ENCODE peak calls at places on chromosome 21, in eight cellular contexts. Z is HCT116, I is right atrium auricular region, V is mesenchymal stem cell, X is lower lobe of right lung, F is small intestine, C is breast epithelium, J is caudate nucleus. R is an unnamed sample.

GRCh38 chr21:28832013-28832714 is 160.5 kb downstream of the LTN1 start:
- DNase-seq in I (no peak), J (no peak), X (no peak), C (no peak), F (peak), Z (no peak), V (peak), R (no peak)

GRCh38 chr21:33874161-33874560 is 41.4 kb downstream of the ATP5PO start:
- DNase-seq in J (no peak), Z (no peak), F (no peak), I (no peak), V (no peak), C (no peak), X (no peak), R (no peak)

GRCh38 chr21:32096411-32096810 is 182.4 kb downstream of the MIS18A start:
- DNase-seq in J (no peak), C (no peak), X (no peak), V (no peak), Z (peak), F (no peak), I (no peak), R (no peak)

GRCh38 chr21:17925000-17925610 is 105.9 kb upstream of the C21orf91 start:
- DNase-seq in C (no peak), I (no peak), X (no peak), J (no peak), Z (peak), V (peak), F (peak), R (no peak)

GRCh38 chr21:29018540-29018939 is 609 bp downstream of the RWDD2B start:
- DNase-seq in J (no peak), I (no peak), F (no peak), X (no peak), V (no peak), C (no peak), Z (no peak), R (no peak)

GRCh38 chr21:32641715-32642698 is 29.8 kb upstream of the CFAP298 start:
- DNase-seq in C (no peak), V (no peak), F (no peak), Z (no peak), J (no peak), I (no peak), X (no peak), R (no peak)

GRCh38 chr21:20570824-20571232 is 427.4 kb upstream of the NCAM2 start:
- DNase-seq in V (peak), Z (no peak), I (no peak), C (no peak), F (no peak), X (no peak), J (no peak), R (no peak)

GRCh38 chr21:43332872-43333300 is 94.0 kb downstream of the SIK1 start:
- DNase-seq in C (no peak), Z (no peak), J (no peak), V (peak), X (no peak), I (no peak), F (no peak), R (no peak)

GRCh38 chr21:31667141-31667540 is 7.6 kb downstream of the SOD1 start:
- DNase-seq in J (no peak), I (no peak), F (no peak), Z (no peak), C (no peak), X (no peak), V (no peak), R (no peak)

GRCh38 chr21:42660118-42660470 is 6.7 kb downstream of the PDE9A start:
- DNase-seq in J (no peak), I (no peak), Z (no peak), X (no peak), F (no peak), C (no peak), V (no peak), R (no peak)

GRCh38 chr21:39136711-39137110 is 46.5 kb downstream of the PSMG1 start:
- DNase-seq in X (no peak), F (no peak), C (no peak), V (peak), Z (no peak), J (no peak), I (no peak), R (no peak)

GRCh38 chr21:39014751-39015150 is 168.5 kb downstream of the PSMG1 start:
- DNase-seq in F (no peak), I (no peak), Z (no peak), X (no peak), J (no peak), C (no peak), V (peak), R (no peak)

GRCh38 chr21:32516729-32517649 is 68.3 kb downstream of the TCP10L start:
- DNase-seq in F (no peak), V (peak), Z (no peak), J (no peak), I (peak), C (no peak), X (no peak), R (no peak)

GRCh38 chr21:34021726-34022125 is 51.7 kb upstream of the MRPS6 start:
- DNase-seq in I (no peak), F (no peak), J (no peak), Z (no peak), V (no peak), C (no peak), X (no peak), R (no peak)

GRCh38 chr21:31530918-31531705 is 128.4 kb upstream of the SOD1 start:
- DNase-seq in I (no peak), Z (no peak), C (peak), X (no peak), V (no peak), F (no peak), J (no peak), R (no peak)

GRCh38 chr21:22438428-22439086 is 1440.3 kb downstream of the NCAM2 start:
- DNase-seq in I (no peak), Z (no peak), C (no peak), X (no peak), J (no peak), F (no peak), V (no peak), R (no peak)

GRCh38 chr21:37040212-37040611 is 32.7 kb downstream of the PIGP start:
- DNase-seq in X (no peak), F (no peak), I (no peak), Z (no peak), C (no peak), V (no peak), J (no peak), R (no peak)
- H3K27ac ChIP-seq in X (no peak), F (no peak), I (no peak), Z (no peak), C (no peak), V (no peak), J (no peak), R (no peak)

DNA sequence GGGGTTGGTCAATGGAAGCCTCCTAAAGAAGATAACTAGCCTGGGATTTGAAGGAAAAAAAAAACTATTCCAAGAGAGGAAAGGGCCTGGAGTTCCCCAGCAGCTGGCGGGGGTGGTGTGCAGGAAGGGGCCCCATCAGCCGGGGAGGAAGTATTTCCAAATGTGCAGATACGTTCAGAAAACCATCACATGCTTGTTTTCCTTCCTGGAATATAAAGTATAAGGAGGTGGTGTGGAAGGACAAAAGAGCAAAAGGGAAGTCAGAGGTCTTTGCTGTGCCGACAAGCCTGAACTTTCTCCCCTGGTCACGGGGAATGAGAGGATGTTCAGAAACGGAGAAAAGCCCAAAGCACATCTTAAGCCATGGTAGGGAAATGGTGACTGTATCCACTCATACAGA is 72.0 kb upstream of the BACE2 start:
- DNase-seq in X (no peak), F (no peak), Z (no peak), I (no peak), V (no peak), C (no peak), J (no peak), R (no peak)
- H3K27ac ChIP-seq in X (no peak), F (no peak), Z (no peak), I (no peak), V (no peak), C (no peak), J (no peak), R (no peak)

GRCh38 chr21:41659791-41660560 is 106.9 kb downstream of the RIPK4 start:
- DNase-seq in J (no peak), X (no peak), F (no peak), V (no peak), Z (no peak), C (no peak), I (no peak), R (no peak)
- H3K27ac ChIP-seq in J (no peak), X (no peak), F (no peak), V (no peak), Z (no peak), C (no peak), I (no peak), R (no peak)

GRCh38 chr21:45139473-45139872 is 65.1 kb downstream of the ADARB1 start:
- DNase-seq in J (no peak), X (no peak), C (no peak), F (no peak), I (no peak), Z (no peak), V (no peak), R (no peak)

GRCh38 chr21:45136500-45136899 is 62.1 kb downstream of the ADARB1 start:
- DNase-seq in J (no peak), X (no peak), V (no peak), F (no peak), I (no peak), C (no peak), Z (no peak), R (no peak)

GRCh38 chr21:45137612-45137937 is 63.2 kb downstream of the ADARB1 start:
- DNase-seq in C (no peak), Z (no peak), X (no peak), F (no peak), J (no peak), I (no peak), V (no peak), R (no peak)

GRCh38 chr21:45136927-45137611 is 62.7 kb downstream of the ADARB1 start:
- DNase-seq in I (peak), J (no peak), V (peak), F (peak), X (peak), Z (peak), C (peak), R (no peak)

GRCh38 chr21:45138199-45139002 is 64.0 kb downstream of the ADARB1 start:
- DNase-seq in Z (peak), V (peak), F (peak), X (peak), I (no peak), J (no peak), C (no peak), R (no peak)
- H3K27ac ChIP-seq in Z (no peak), V (no peak), F (peak), X (no peak), I (no peak), J (no peak), C (no peak), R (no peak)

GRCh38 chr21:46457801-46458314 is 833 bp upstream of the DIP2A start:
- DNase-seq in V (peak), X (peak), F (peak), Z (peak), J (no peak), C (no peak), I (peak), R (no peak)

GRCh38 chr21:46458315-46459023 is at the start of gene DIP2A:
- DNase-seq in X (peak), V (peak), J (peak), C (peak), I (peak), Z (peak), F (peak), R (no peak)

GRCh38 chr21:46459356-46460112 is 843 bp downstream of the DIP2A start:
- DNase-seq in X (peak), J (no peak), V (peak), C (no peak), F (peak), I (peak), Z (no peak), R (no peak)

GRCh38 chr21:46456750-46457149 is 1.9 kb upstream of the DIP2A start:
- DNase-seq in J (no peak), X (no peak), V (no peak), F (no peak), I (no peak), C (no peak), Z (no peak), R (no peak)

DNA sequence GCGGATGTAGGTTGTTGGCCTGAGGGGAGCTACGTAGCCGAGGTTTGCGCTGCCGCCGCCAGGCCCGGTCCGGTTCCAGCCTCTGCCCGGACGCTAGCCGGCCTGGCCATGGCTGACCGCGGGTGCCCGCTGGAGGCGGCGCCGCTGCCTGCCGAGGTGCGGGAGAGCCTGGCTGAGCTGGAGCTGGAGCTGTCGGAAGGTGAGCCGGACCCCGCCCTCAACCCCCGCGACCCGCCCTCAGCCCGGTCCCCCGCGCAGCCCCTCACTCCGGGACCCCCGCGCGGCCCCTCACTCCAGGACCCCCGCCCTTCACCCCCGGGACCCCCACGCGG is 299 bp downstream of the DIP2A start:
- DNase-seq in I (no peak), V (no peak), J (no peak), Z (no peak), X (no peak), F (no peak), C (no peak), R (no peak)
- H3K27ac ChIP-seq in I (peak), V (no peak), J (peak), Z (peak), X (peak), F (peak), C (peak), R (peak)

GRCh38 chr21:35254752-35255138 is 205.6 kb upstream of the RUNX1 start:
- DNase-seq in I (no peak), F (no peak), C (no peak), Z (no peak), V (no peak), X (no peak), J (no peak), R (no peak)

GRCh38 chr21:35258521-35258920 is 209.4 kb upstream of the RUNX1 start:
- DNase-seq in V (no peak), F (no peak), C (no peak), I (no peak), J (no peak), Z (no peak), X (no peak), R (no peak)

GRCh38 chr21:35256468-35256988 is 207.4 kb upstream of the RUNX1 start:
- DNase-seq in C (peak), X (peak), Z (peak), J (no peak), V (peak), I (peak), F (peak), R (no peak)

GRCh38 chr21:35259452-35259851 is 210.3 kb upstream of the RUNX1 start:
- DNase-seq in I (no peak), F (peak), X (no peak), C (no peak), J (no peak), Z (no peak), V (no peak), R (no peak)

DNA sequence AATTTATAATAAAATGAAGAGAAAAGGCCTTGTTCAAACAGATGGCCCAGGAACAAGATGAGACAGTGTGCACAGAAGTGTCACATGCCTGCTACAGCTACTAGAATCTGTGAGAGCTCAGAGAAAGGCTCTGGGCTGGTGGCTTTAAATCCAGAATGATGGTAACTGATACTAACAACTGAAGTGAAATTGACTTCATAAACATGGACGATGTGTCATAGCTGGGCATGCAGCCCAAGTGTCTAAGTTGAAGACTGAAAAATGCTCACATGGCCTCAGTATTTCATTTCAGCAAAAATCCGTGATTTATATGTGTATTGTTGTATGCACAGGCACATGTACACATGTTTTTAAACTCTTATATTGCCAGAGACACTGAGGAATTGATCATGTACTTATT is 208.3 kb upstream of the RUNX1 start:
- DNase-seq in J (no peak), X (peak), I (no peak), C (no peak), Z (peak), F (no peak), V (peak), R (no peak)
- H3K27ac ChIP-seq in J (no peak), X (no peak), I (peak), C (peak), Z (peak), F (no peak), V (peak), R (peak)

R was measured in vagina.